ENCODE peak calls at places on chromosomes 16 and 17, in six cellular contexts. One of them, this sample, is unnamed.

GRCh38 chr17:66445229-66445628 is 142.8 kb downstream of the PRKCA start:
- DNase-seq in erythroblast: no peak
- DNase-seq in uterus: no peak
- DNase-seq in A549: no peak
- DNase-seq in suprapubic skin: no peak
- DNase-seq in adrenal gland: no peak
- DNase-seq in this sample: no peak

GRCh38 chr17:40071720-40072480 is 9.1 kb downstream of the THRA start:
- DNase-seq in uterus: peak
- DNase-seq in suprapubic skin: no peak
- DNase-seq in adrenal gland: peak
- DNase-seq in A549: no peak
- DNase-seq in erythroblast: peak
- DNase-seq in this sample: no peak

GRCh38 chr16:53732296-53732929 is 28.5 kb downstream of the FTO start:
- DNase-seq in suprapubic skin: no peak
- DNase-seq in erythroblast: no peak
- DNase-seq in adrenal gland: no peak
- DNase-seq in uterus: no peak
- DNase-seq in A549: peak
- DNase-seq in this sample: no peak

GRCh38 chr17:57551321-57552079 is 193.6 kb downstream of the CCDC182 start:
- DNase-seq in adrenal gland: no peak
- DNase-seq in uterus: no peak
- DNase-seq in A549: no peak
- DNase-seq in suprapubic skin: no peak
- DNase-seq in erythroblast: no peak
- DNase-seq in this sample: no peak

GRCh38 chr17:64157669-64158180 is 27.8 kb upstream of the ERN1 start:
- DNase-seq in erythroblast: no peak
- DNase-seq in suprapubic skin: no peak
- DNase-seq in adrenal gland: peak
- DNase-seq in A549: no peak
- DNase-seq in uterus: no peak
- DNase-seq in this sample: no peak

GRCh38 chr17:77101521-77102410 is 39.0 kb upstream of the SEC14L1 start:
- DNase-seq in suprapubic skin: no peak
- DNase-seq in uterus: no peak
- DNase-seq in erythroblast: no peak
- DNase-seq in adrenal gland: no peak
- DNase-seq in A549: no peak
- DNase-seq in this sample: no peak

GRCh38 chr17:37476431-37477130 is 13.1 kb upstream of the DUSP14 start:
- DNase-seq in A549: no peak
- DNase-seq in adrenal gland: no peak
- DNase-seq in suprapubic skin: no peak
- DNase-seq in uterus: no peak
- DNase-seq in erythroblast: no peak
- DNase-seq in this sample: no peak

GRCh38 chr17:43900183-43900857 is 7.0 kb downstream of the MPP2 start:
- DNase-seq in suprapubic skin: peak
- DNase-seq in uterus: peak
- DNase-seq in erythroblast: peak
- DNase-seq in adrenal gland: peak
- DNase-seq in A549: peak
- DNase-seq in this sample: peak

GRCh38 chr17:79220201-79220714 is 145.6 kb downstream of the ENGASE start:
- DNase-seq in adrenal gland: no peak
- DNase-seq in uterus: no peak
- DNase-seq in erythroblast: no peak
- DNase-seq in suprapubic skin: no peak
- DNase-seq in A549: no peak
- DNase-seq in this sample: no peak

GRCh38 chr17:21286771-21287702 is 2.5 kb downstream of the MAP2K3 start:
- DNase-seq in suprapubic skin: no peak
- DNase-seq in A549: no peak
- DNase-seq in uterus: no peak
- DNase-seq in erythroblast: peak
- DNase-seq in adrenal gland: peak
- DNase-seq in this sample: no peak

GRCh38 chr17:74454197-74455024 is 12.0 kb upstream of the CD300A start:
- DNase-seq in A549: peak
- DNase-seq in uterus: peak
- DNase-seq in suprapubic skin: peak
- DNase-seq in erythroblast: no peak
- DNase-seq in adrenal gland: peak
- DNase-seq in this sample: no peak

GRCh38 chr16:86088287-86088686 is 189.3 kb downstream of the IRF8 start:
- DNase-seq in suprapubic skin: peak
- DNase-seq in uterus: no peak
- DNase-seq in erythroblast: no peak
- DNase-seq in adrenal gland: no peak
- DNase-seq in A549: no peak
- DNase-seq in this sample: no peak

GRCh38 chr17:40310882-40311391 is 2.0 kb downstream of the RARA start:
- DNase-seq in adrenal gland: peak
- DNase-seq in erythroblast: no peak
- DNase-seq in suprapubic skin: peak
- DNase-seq in uterus: no peak
- DNase-seq in A549: no peak
- DNase-seq in this sample: no peak

GRCh38 chr16:53622315-53622714 is 81.3 kb downstream of the RPGRIP1L start:
- DNase-seq in A549: no peak
- DNase-seq in adrenal gland: no peak
- DNase-seq in suprapubic skin: no peak
- DNase-seq in erythroblast: no peak
- DNase-seq in uterus: no peak
- DNase-seq in this sample: no peak

GRCh38 chr16:12850186-12850585 is 46.5 kb upstream of the CPPED1 start:
- DNase-seq in A549: no peak
- DNase-seq in suprapubic skin: no peak
- DNase-seq in erythroblast: no peak
- DNase-seq in uterus: no peak
- DNase-seq in adrenal gland: no peak
- DNase-seq in this sample: no peak

GRCh38 chr16:67395458-67396158 is 2.3 kb upstream of the TPPP3 start:
- DNase-seq in A549: no peak
- DNase-seq in adrenal gland: no peak
- DNase-seq in suprapubic skin: no peak
- DNase-seq in erythroblast: no peak
- DNase-seq in uterus: no peak
- DNase-seq in this sample: no peak

GRCh38 chr16:56228476-56228875 is 37.2 kb downstream of the GNAO1 start:
- DNase-seq in suprapubic skin: no peak
- DNase-seq in adrenal gland: no peak
- DNase-seq in uterus: no peak
- DNase-seq in A549: no peak
- DNase-seq in erythroblast: no peak
- DNase-seq in this sample: no peak

GRCh38 chr16:65790768-65791167 is 575.7 kb upstream of the CDH5 start:
- DNase-seq in uterus: no peak
- DNase-seq in erythroblast: no peak
- DNase-seq in suprapubic skin: no peak
- DNase-seq in A549: no peak
- DNase-seq in adrenal gland: no peak
- DNase-seq in this sample: no peak

GRCh38 chr17:81158688-81159590 is 6.4 kb upstream of the PVALEF start:
- DNase-seq in erythroblast: no peak
- DNase-seq in uterus: no peak
- DNase-seq in A549: no peak
- DNase-seq in suprapubic skin: no peak
- DNase-seq in adrenal gland: no peak
- DNase-seq in this sample: no peak

GRCh38 chr17:2084129-2084765 is 29.3 kb downstream of the HIC1 start:
- DNase-seq in adrenal gland: no peak
- DNase-seq in erythroblast: peak
- DNase-seq in suprapubic skin: no peak
- DNase-seq in A549: no peak
- DNase-seq in uterus: peak
- DNase-seq in this sample: peak

GRCh38 chr17:81902023-81902652 is at the start of gene NPB:
- DNase-seq in adrenal gland: no peak
- DNase-seq in A549: no peak
- DNase-seq in suprapubic skin: no peak
- DNase-seq in uterus: no peak
- DNase-seq in erythroblast: peak
- DNase-seq in this sample: no peak

GRCh38 chr16:79599256-79599836 is 1.2 kb downstream of the MAF start:
- DNase-seq in uterus: no peak
- DNase-seq in A549: peak
- DNase-seq in erythroblast: peak
- DNase-seq in adrenal gland: peak
- DNase-seq in suprapubic skin: no peak
- DNase-seq in this sample: no peak

GRCh38 chr16:79599837-79600635 is 501 bp downstream of the MAF start:
- DNase-seq in adrenal gland: peak
- DNase-seq in suprapubic skin: no peak
- DNase-seq in A549: peak
- DNase-seq in erythroblast: peak
- DNase-seq in uterus: peak
- DNase-seq in this sample: no peak

GRCh38 chr16:79597277-79597676 is 3.3 kb downstream of the MAF start:
- DNase-seq in adrenal gland: no peak
- DNase-seq in uterus: no peak
- DNase-seq in A549: no peak
- DNase-seq in erythroblast: no peak
- DNase-seq in suprapubic skin: no peak
- DNase-seq in this sample: no peak

GRCh38 chr16:79597775-79598174 is 2.8 kb downstream of the MAF start:
- DNase-seq in suprapubic skin: no peak
- DNase-seq in erythroblast: no peak
- DNase-seq in adrenal gland: no peak
- DNase-seq in uterus: no peak
- DNase-seq in A549: no peak
- DNase-seq in this sample: no peak

GRCh38 chr16:79598341-79599181 is 2.0 kb downstream of the MAF start:
- DNase-seq in A549: peak
- DNase-seq in erythroblast: peak
- DNase-seq in uterus: peak
- DNase-seq in adrenal gland: peak
- DNase-seq in suprapubic skin: no peak
- DNase-seq in this sample: no peak
- TF ChIP-seq POLR2A in A549: no peak
- TF ChIP-seq POLR2A in erythroblast: no peak
- TF ChIP-seq POLR2A in uterus: no peak
- TF ChIP-seq POLR2A in adrenal gland: peak
- TF ChIP-seq POLR2A in suprapubic skin: no peak
- TF ChIP-seq POLR2A in this sample: no peak

DNA sequence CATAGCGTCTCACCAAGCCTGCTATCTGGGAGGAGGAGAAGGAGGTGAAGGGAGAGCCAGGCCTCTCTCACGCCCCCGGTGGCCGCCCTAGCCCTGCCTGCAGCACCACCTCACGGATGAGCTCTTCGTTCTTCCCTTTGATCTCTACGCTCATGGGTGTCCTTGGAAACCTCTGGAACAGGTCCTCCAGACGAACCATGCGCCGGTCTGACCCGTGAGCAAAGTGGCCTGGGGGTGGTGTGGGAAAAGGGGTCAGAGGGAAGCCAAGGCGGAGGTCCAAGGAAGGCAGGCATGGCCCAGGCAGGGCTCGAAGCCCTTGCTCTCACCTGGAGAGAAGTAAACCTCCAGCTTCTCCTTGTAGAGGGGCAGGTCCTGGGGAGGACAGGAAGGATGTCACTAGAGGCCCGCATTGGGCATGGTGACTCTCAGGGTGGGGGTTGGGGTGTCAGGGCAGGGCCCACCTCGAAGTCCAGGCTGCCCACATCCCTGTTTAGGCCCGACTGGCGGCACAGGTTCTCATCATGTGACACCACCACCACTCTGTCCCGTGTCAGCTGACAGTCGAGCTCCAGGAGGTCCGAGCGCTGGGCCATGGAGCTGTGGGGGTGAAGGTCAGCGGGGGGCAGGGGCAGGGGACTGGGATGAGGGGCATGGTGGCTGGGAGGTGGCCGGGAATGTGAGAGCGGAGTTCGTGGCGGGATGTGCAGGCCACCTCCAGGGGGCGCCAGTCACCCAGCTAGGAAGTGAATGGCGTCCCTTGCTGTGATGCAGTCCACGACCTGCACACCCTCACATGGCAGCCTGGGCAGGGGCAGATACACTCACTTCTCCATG is 923 bp downstream of the GDPD3 start:
- DNase-seq in erythroblast: peak
- DNase-seq in A549: peak
- DNase-seq in suprapubic skin: no peak
- DNase-seq in adrenal gland: peak
- DNase-seq in uterus: peak
- DNase-seq in this sample: no peak
- TF ChIP-seq POLR2A in erythroblast: no peak
- TF ChIP-seq POLR2A in A549: no peak
- TF ChIP-seq POLR2A in suprapubic skin: no peak
- TF ChIP-seq POLR2A in adrenal gland: no peak
- TF ChIP-seq POLR2A in uterus: no peak
- TF ChIP-seq POLR2A in this sample: no peak

GRCh38 chr16:30785126-30786106 is 1.6 kb downstream of the ZNF629 start:
- DNase-seq in A549: no peak
- DNase-seq in adrenal gland: peak
- DNase-seq in suprapubic skin: no peak
- DNase-seq in uterus: no peak
- DNase-seq in erythroblast: no peak
- DNase-seq in this sample: no peak

GRCh38 chr16:30786115-30786935 is 680 bp downstream of the ZNF629 start:
- DNase-seq in erythroblast: no peak
- DNase-seq in adrenal gland: peak
- DNase-seq in A549: peak
- DNase-seq in uterus: no peak
- DNase-seq in suprapubic skin: no peak
- DNase-seq in this sample: peak

GRCh38 chr16:30784215-30784614 is 2.8 kb downstream of the ZNF629 start:
- DNase-seq in erythroblast: no peak
- DNase-seq in A549: no peak
- DNase-seq in suprapubic skin: no peak
- DNase-seq in uterus: no peak
- DNase-seq in adrenal gland: no peak
- DNase-seq in this sample: no peak

GRCh38 chr16:30787613-30788378 is 791 bp upstream of the ZNF629 start:
- DNase-seq in erythroblast: no peak
- DNase-seq in A549: no peak
- DNase-seq in adrenal gland: no peak
- DNase-seq in uterus: no peak
- DNase-seq in suprapubic skin: no peak
- DNase-seq in this sample: no peak

GRCh38 chr16:30786936-30787612 is at the start of gene ZNF629:
- DNase-seq in A549: peak
- DNase-seq in uterus: peak
- DNase-seq in erythroblast: peak
- DNase-seq in suprapubic skin: no peak
- DNase-seq in adrenal gland: peak
- DNase-seq in this sample: peak
- TF ChIP-seq POLR2A in A549: peak
- TF ChIP-seq POLR2A in uterus: no peak
- TF ChIP-seq POLR2A in erythroblast: no peak
- TF ChIP-seq POLR2A in suprapubic skin: no peak
- TF ChIP-seq POLR2A in adrenal gland: peak
- TF ChIP-seq POLR2A in this sample: peak

DNA sequence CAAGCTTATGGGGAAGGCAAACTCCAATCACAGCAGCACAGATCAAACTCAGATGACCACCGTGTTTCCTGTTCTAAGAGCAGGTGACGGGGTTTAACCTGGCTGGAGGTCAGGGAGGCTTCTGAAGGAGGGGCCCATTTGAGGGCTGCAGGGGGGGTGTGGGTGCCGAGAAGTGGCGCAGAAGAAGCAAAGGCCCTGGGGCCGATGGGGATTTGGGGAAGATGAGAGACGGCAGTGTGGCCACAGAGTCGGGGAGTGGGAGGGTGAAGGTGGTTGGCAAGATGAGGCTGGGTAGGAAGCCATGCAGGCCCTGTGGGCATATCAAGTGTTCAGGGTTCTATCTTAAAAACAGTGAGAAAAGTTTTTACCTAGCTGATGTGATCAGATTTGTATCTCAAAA is 122.9 kb downstream of the CLEC16A start:
- DNase-seq in A549: no peak
- DNase-seq in suprapubic skin: no peak
- DNase-seq in erythroblast: no peak
- DNase-seq in adrenal gland: no peak
- DNase-seq in uterus: no peak
- DNase-seq in this sample: no peak
- TF ChIP-seq POLR2A in A549: no peak
- TF ChIP-seq POLR2A in suprapubic skin: no peak
- TF ChIP-seq POLR2A in erythroblast: no peak
- TF ChIP-seq POLR2A in adrenal gland: no peak
- TF ChIP-seq POLR2A in uterus: no peak
- TF ChIP-seq POLR2A in this sample: no peak